ENCODE peak calls at places on chromosome 22, in nine cellular contexts. H, I, J, Z, L, G, C, O and R are unnamed samples.

GRCh38 chr22:21047730-21048129 is 2.0 kb downstream of the LRRC74B start:
- DNase-seq in O (no peak), C (no peak), I (no peak), J (no peak), H (no peak), Z (no peak), G (no peak), L (no peak), R (no peak)

GRCh38 chr22:30557243-30557642 is 10.7 kb upstream of the SEC14L6 start:
- DNase-seq in G (no peak), I (no peak), L (no peak), J (no peak), C (no peak), Z (no peak), O (no peak), H (no peak), R (no peak)

GRCh38 chr22:44737414-44738346 is 14.7 kb upstream of the ARHGAP8 start:
- DNase-seq in I (no peak), H (no peak), C (no peak), Z (no peak), O (no peak), L (no peak), G (no peak), J (no peak), R (no peak)

GRCh38 chr22:17675584-17675983 is 37.0 kb downstream of the BCL2L13 start:
- DNase-seq in J (no peak), Z (no peak), I (no peak), C (no peak), G (no peak), H (no peak), L (no peak), O (no peak), R (no peak)

GRCh38 chr22:28594784-28595324 is 84.8 kb downstream of the TTC28 start:
- DNase-seq in O (no peak), J (peak), Z (no peak), G (no peak), L (peak), I (no peak), H (peak), C (peak), R (peak)

GRCh38 chr22:17815703-17816254 is 41.5 kb upstream of the BID start:
- DNase-seq in I (no peak), Z (no peak), O (no peak), L (no peak), H (no peak), G (no peak), C (no peak), J (no peak), R (no peak)

GRCh38 chr22:38751422-38752346 is 4.1 kb downstream of the SUN2 start:
- DNase-seq in J (peak), O (peak), C (no peak), Z (peak), L (no peak), G (peak), H (peak), I (no peak), R (peak)

GRCh38 chr22:45565973-45566372 is 63.3 kb downstream of the FBLN1 start:
- DNase-seq in C (no peak), L (no peak), I (no peak), O (no peak), Z (no peak), J (no peak), H (no peak), G (no peak), R (no peak)

GRCh38 chr22:28544431-28544868 is 135.2 kb downstream of the TTC28 start:
- DNase-seq in L (peak), Z (no peak), O (no peak), I (no peak), C (no peak), G (no peak), H (no peak), J (no peak), R (no peak)

GRCh38 chr22:42869888-42870480 is 12.9 kb upstream of the ARFGAP3 start:
- DNase-seq in J (no peak), H (no peak), O (no peak), L (no peak), G (no peak), Z (no peak), I (no peak), C (no peak), R (no peak)

GRCh38 chr22:45587638-45588481 is 83.8 kb upstream of the ATXN10 start:
- DNase-seq in H (no peak), Z (no peak), O (no peak), C (peak), L (peak), G (no peak), J (no peak), I (no peak), R (no peak)

GRCh38 chr22:22936190-22936914 is 48.7 kb downstream of the IGLL5 start:
- DNase-seq in Z (no peak), I (no peak), C (no peak), H (no peak), G (no peak), L (no peak), O (no peak), J (no peak), R (no peak)

GRCh38 chr22:43077121-43077877 is 11.9 kb downstream of the TTLL1 start:
- DNase-seq in H (no peak), G (no peak), J (no peak), C (no peak), O (no peak), L (no peak), I (no peak), Z (no peak), R (no peak)

GRCh38 chr22:45617948-45618347 is 53.7 kb upstream of the ATXN10 start:
- DNase-seq in O (no peak), Z (no peak), J (no peak), L (no peak), G (no peak), H (no peak), C (no peak), I (no peak), R (no peak)

GRCh38 chr22:25970348-25970995 is 198.8 kb upstream of the SEZ6L start:
- DNase-seq in Z (no peak), H (no peak), J (no peak), O (no peak), G (no peak), L (no peak), I (no peak), C (no peak), R (no peak)

GRCh38 chr22:30857791-30858190 is 110.8 kb downstream of the MORC2 start:
- DNase-seq in L (no peak), O (no peak), J (no peak), I (no peak), C (no peak), Z (no peak), G (no peak), H (no peak), R (no peak)

GRCh38 chr22:43396934-43397457 is 14.8 kb upstream of the MPPED1 start:
- DNase-seq in L (no peak), J (no peak), Z (no peak), C (no peak), H (no peak), G (no peak), I (no peak), O (no peak), R (no peak)

GRCh38 chr22:39256186-39256552 is 11.4 kb upstream of the PDGFB start:
- DNase-seq in G (no peak), Z (no peak), L (no peak), C (no peak), J (no peak), O (no peak), H (no peak), I (no peak), R (no peak)

GRCh38 chr22:29093501-29093921 is 20.7 kb downstream of the KREMEN1 start:
- DNase-seq in J (no peak), H (no peak), O (no peak), Z (no peak), L (no peak), C (peak), I (no peak), G (no peak), R (no peak)

GRCh38 chr22:35971418-35972119 is 57.1 kb downstream of the RBFOX2 start:
- DNase-seq in L (peak), J (no peak), I (no peak), C (peak), G (no peak), O (no peak), H (no peak), Z (no peak), R (no peak)

GRCh38 chr22:37697540-37697835 is 640 bp downstream of the TRIOBP start:
- DNase-seq in O (no peak), J (no peak), C (no peak), H (no peak), G (no peak), Z (no peak), I (no peak), L (no peak), R (no peak)

GRCh38 chr22:44326549-44326881 is 13.8 kb upstream of the SHISAL1 start:
- DNase-seq in C (peak), J (no peak), H (no peak), O (no peak), I (no peak), L (no peak), G (no peak), Z (no peak), R (no peak)

GRCh38 chr22:44389181-44389580 is 76.4 kb upstream of the SHISAL1 start:
- DNase-seq in Z (no peak), O (no peak), J (no peak), I (no peak), L (no peak), G (peak), C (no peak), H (no peak), R (no peak)